ENCODE peak calls at places on chromosomes 2 and 18, in five cellular contexts. One of them, this sample, is unnamed.

GRCh38 chr2:237264480-237265219 is 149.3 kb downstream of the COL6A3 start:
- DNase-seq in M059J: no peak
- DNase-seq in naive thymus-derived CD4-positive, alpha-beta T cell: no peak
- DNase-seq in SW480: no peak
- DNase-seq in NCI-H1694 treated with DMSO at 0.1 percent for 48 hours: no peak
- DNase-seq in this sample: no peak

GRCh38 chr2:237600205-237600846 is 9.8 kb upstream of the RAB17 start:
- DNase-seq in M059J: peak; percentile 29
- DNase-seq in naive thymus-derived CD4-positive, alpha-beta T cell: no peak
- DNase-seq in SW480: no peak
- DNase-seq in NCI-H1694 treated with DMSO at 0.1 percent for 48 hours: peak; percentile 80
- DNase-seq in this sample: peak; percentile 68

GRCh38 chr18:45353530-45353929 is 261.7 kb upstream of the SLC14A2 start:
- DNase-seq in M059J: peak; percentile 44
- DNase-seq in naive thymus-derived CD4-positive, alpha-beta T cell: no peak
- DNase-seq in SW480: no peak
- DNase-seq in NCI-H1694 treated with DMSO at 0.1 percent for 48 hours: no peak
- DNase-seq in this sample: peak; percentile 26

GRCh38 chr2:30708491-30709290 is 98.6 kb downstream of the CAPN13 start:
- DNase-seq in M059J: peak; percentile 5
- DNase-seq in naive thymus-derived CD4-positive, alpha-beta T cell: no peak
- DNase-seq in SW480: no peak
- DNase-seq in NCI-H1694 treated with DMSO at 0.1 percent for 48 hours: no peak
- DNase-seq in this sample: no peak

GRCh38 chr2:58449286-58450010 is 208.3 kb upstream of the FANCL start:
- DNase-seq in M059J: no peak
- DNase-seq in naive thymus-derived CD4-positive, alpha-beta T cell: no peak
- DNase-seq in SW480: no peak
- DNase-seq in NCI-H1694 treated with DMSO at 0.1 percent for 48 hours: peak; percentile 4
- DNase-seq in this sample: no peak

GRCh38 chr18:8970843-8971242 is 131.7 kb upstream of the NDUFV2 start:
- DNase-seq in M059J: no peak
- DNase-seq in naive thymus-derived CD4-positive, alpha-beta T cell: no peak
- DNase-seq in SW480: no peak
- DNase-seq in NCI-H1694 treated with DMSO at 0.1 percent for 48 hours: no peak
- DNase-seq in this sample: no peak

GRCh38 chr18:11581286-11581685 is 28.1 kb upstream of the SLC35G4 start:
- DNase-seq in M059J: no peak
- DNase-seq in naive thymus-derived CD4-positive, alpha-beta T cell: no peak
- DNase-seq in SW480: no peak
- DNase-seq in NCI-H1694 treated with DMSO at 0.1 percent for 48 hours: no peak
- DNase-seq in this sample: no peak

GRCh38 chr2:201854221-201854801 is 48.0 kb downstream of the CDK15 start:
- DNase-seq in M059J: peak; percentile 96
- DNase-seq in naive thymus-derived CD4-positive, alpha-beta T cell: no peak
- DNase-seq in SW480: peak; percentile 89
- DNase-seq in NCI-H1694 treated with DMSO at 0.1 percent for 48 hours: no peak
- DNase-seq in this sample: peak; percentile 44

GRCh38 chr18:79379931-79380815 is 15.6 kb upstream of the NFATC1 start:
- DNase-seq in M059J: no peak
- DNase-seq in naive thymus-derived CD4-positive, alpha-beta T cell: no peak
- DNase-seq in SW480: no peak
- DNase-seq in NCI-H1694 treated with DMSO at 0.1 percent for 48 hours: no peak
- DNase-seq in this sample: no peak